ENCODE peak calls at places on chromosomes 12 and 14, in ten cellular contexts. Q, U, I, A, D, R, G, K, V and N are unnamed samples.

GRCh38 chr12:109759595-109759994 is 46.0 kb downstream of the FAM222A start:
- DNase-seq in Q (no peak), U (no peak), I (no peak), A (peak; percentile 62), D (no peak), R (no peak), G (peak; percentile 6), K (no peak), V (no peak), N (no peak)

GRCh38 chr12:56836800-56837663 is 73.9 kb downstream of the HSD17B6 start:
- DNase-seq in Q (no peak), U (no peak), I (no peak), A (no peak), D (no peak), R (no peak), G (no peak), K (no peak), V (no peak), N (no peak)

GRCh38 chr12:26651566-26652188 is 181.3 kb downstream of the ITPR2 start:
- DNase-seq in Q (peak; percentile 21), U (peak; percentile 18), I (peak; percentile 41), A (no peak), D (peak; percentile 77), R (peak; percentile 75), G (peak; percentile 46), K (no peak), V (peak; percentile 45), N (peak; percentile 13)

GRCh38 chr12:24080465-24080864 is 131.0 kb upstream of the SOX5 start:
- DNase-seq in Q (no peak), U (no peak), I (no peak), A (no peak), D (no peak), R (no peak), G (no peak), K (no peak), V (no peak), N (no peak)

GRCh38 chr12:67472551-67472950 is 176.0 kb upstream of the DYRK2 start:
- DNase-seq in Q (no peak), U (no peak), I (no peak), A (no peak), D (no peak), R (no peak), G (no peak), K (no peak), V (no peak), N (no peak)

GRCh38 chr12:79710707-79711483 is 20.1 kb upstream of the PAWR start:
- DNase-seq in Q (no peak), U (no peak), I (no peak), A (no peak), D (no peak), R (no peak), G (no peak), K (peak; percentile 75), V (no peak), N (no peak)

GRCh38 chr12:68028647-68029046 is 39.4 kb downstream of the IFNG-AS1 start:
- DNase-seq in Q (no peak), U (no peak), I (no peak), A (no peak), D (no peak), R (no peak), G (no peak), K (no peak), V (no peak), N (no peak)

GRCh38 chr12:3187846-3188755 is 110.9 kb downstream of the TSPAN9 start:
- DNase-seq in Q (no peak), U (no peak), I (no peak), A (no peak), D (no peak), R (no peak), G (no peak), K (no peak), V (peak; percentile 36), N (no peak)

GRCh38 chr12:52249511-52250047 is 16.5 kb downstream of the KRT7 start:
- DNase-seq in Q (no peak), U (no peak), I (no peak), A (peak; percentile 32), D (no peak), R (no peak), G (no peak), K (no peak), V (no peak), N (no peak)

GRCh38 chr12:120539303-120539702 is 5.1 kb downstream of the RNF10 start:
- DNase-seq in Q (no peak), U (no peak), I (no peak), A (peak; percentile 25), D (no peak), R (peak; percentile 44), G (no peak), K (no peak), V (no peak), N (no peak)

GRCh38 chr12:120538281-120539156 is 4.4 kb downstream of the RNF10 start:
- DNase-seq in Q (no peak), U (no peak), I (no peak), A (peak; percentile 84), D (no peak), R (peak; percentile 90), G (peak; percentile 74), K (no peak), V (peak; percentile 66), N (no peak)

GRCh38 chr12:120534703-120535655 is 823 bp downstream of the RNF10 start:
- DNase-seq in Q (no peak), U (no peak), I (no peak), A (no peak), D (no peak), R (peak; percentile 81), G (peak; percentile 54), K (no peak), V (peak; percentile 45), N (peak; percentile 46)

GRCh38 chr12:120534203-120534702 is at the start of gene RNF10:
- DNase-seq in Q (peak; percentile 68), U (peak; percentile 84), I (peak; percentile 87), A (peak; percentile 87), D (no peak), R (peak; percentile 78), G (peak; percentile 85), K (peak; percentile 92), V (peak; percentile 77), N (peak; percentile 82)

GRCh38 chr12:120536064-120536791 is 2.1 kb downstream of the RNF10 start:
- DNase-seq in Q (no peak), U (no peak), I (no peak), A (peak; percentile 17), D (no peak), R (peak; percentile 39), G (peak; percentile 37), K (no peak), V (peak; percentile 34), N (no peak)
- TF ChIP-seq POLR2AphosphoS5 in Q (no peak), U (no peak), I (peak; percentile 9), A (no peak), D (no peak), R (no peak), G (peak; percentile 4), K (no peak), V (no peak), N (no peak)

DNA sequence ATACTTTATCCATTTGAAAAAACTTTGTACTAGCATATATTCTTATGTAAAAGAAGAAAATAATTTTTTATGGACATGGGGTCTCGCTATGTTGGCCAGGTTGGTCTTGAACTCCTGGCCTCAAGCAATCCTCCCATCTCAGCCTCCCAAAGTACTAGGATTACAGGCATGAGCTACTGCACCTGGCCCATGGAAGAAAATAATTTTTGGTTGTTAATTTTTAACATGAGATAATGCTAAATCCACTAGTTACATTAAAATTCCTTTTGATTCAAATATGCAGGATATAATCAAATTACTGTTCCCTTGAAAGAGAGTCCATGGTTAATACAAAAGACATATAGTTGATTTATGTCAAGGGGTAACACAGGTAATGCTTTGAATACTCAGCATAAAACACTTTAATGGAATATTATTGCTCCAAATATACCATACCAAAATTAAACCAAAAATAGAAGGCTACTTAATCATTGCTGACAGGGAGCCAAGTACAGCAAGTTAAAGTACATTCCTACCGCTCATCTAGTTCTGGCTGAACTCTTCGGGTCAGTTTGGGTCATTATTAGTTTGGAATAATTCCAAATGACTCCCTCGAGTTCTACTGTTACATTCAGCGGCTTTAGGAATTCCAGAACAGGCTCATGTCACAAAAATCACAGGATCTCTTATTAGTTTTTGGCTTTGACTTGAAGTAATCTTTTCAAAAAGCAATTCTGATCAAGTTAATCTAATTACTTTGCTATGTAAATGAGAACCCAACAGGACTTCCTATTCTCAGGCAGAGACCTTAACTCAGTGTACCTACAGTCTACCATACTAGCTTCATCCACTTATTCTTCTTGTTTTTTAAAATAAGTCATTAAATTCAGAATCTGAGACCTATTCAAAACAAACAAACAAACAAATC is 6.1 kb downstream of the SOS2 start:
- DNase-seq in Q (no peak), U (no peak), I (no peak), A (no peak), D (no peak), R (peak; percentile 81), G (no peak), K (no peak), V (no peak), N (no peak)
- TF ChIP-seq POLR2AphosphoS5 in Q (no peak), U (no peak), I (no peak), A (no peak), D (no peak), R (peak; percentile 55), G (no peak), K (no peak), V (no peak), N (no peak)

GRCh38 chr12:124684971-124685688 is 117.7 kb upstream of the NCOR2 start:
- DNase-seq in Q (no peak), U (no peak), I (no peak), A (no peak), D (no peak), R (no peak), G (no peak), K (no peak), V (no peak), N (no peak)
- TF ChIP-seq POLR2AphosphoS5 in Q (no peak), U (no peak), I (no peak), A (peak; percentile 25), D (peak; percentile 42), R (no peak), G (no peak), K (no peak), V (no peak), N (no peak)

GRCh38 chr12:11717533-11717961 is 68.1 kb downstream of the ETV6 start:
- DNase-seq in Q (peak; percentile 75), U (no peak), I (no peak), A (no peak), D (no peak), R (no peak), G (no peak), K (no peak), V (no peak), N (no peak)

GRCh38 chr12:11718105-11718504 is 68.6 kb downstream of the ETV6 start:
- DNase-seq in Q (no peak), U (no peak), I (no peak), A (no peak), D (no peak), R (no peak), G (peak; percentile 27), K (no peak), V (no peak), N (no peak)

GRCh38 chr12:11714626-11715025 is 65.2 kb downstream of the ETV6 start:
- DNase-seq in Q (no peak), U (no peak), I (no peak), A (no peak), D (no peak), R (no peak), G (no peak), K (no peak), V (no peak), N (no peak)

GRCh38 chr12:11718768-11719253 is 69.3 kb downstream of the ETV6 start:
- DNase-seq in Q (no peak), U (no peak), I (no peak), A (peak; percentile 84), D (no peak), R (peak; percentile 73), G (no peak), K (no peak), V (no peak), N (no peak)

GRCh38 chr12:11716794-11717532 is 67.5 kb downstream of the ETV6 start:
- DNase-seq in Q (no peak), U (peak; percentile 88), I (no peak), A (no peak), D (no peak), R (peak; percentile 48), G (peak; percentile 38), K (no peak), V (no peak), N (no peak)
- TF ChIP-seq POLR2AphosphoS5 in Q (no peak), U (peak; percentile 37), I (no peak), A (no peak), D (no peak), R (no peak), G (no peak), K (no peak), V (no peak), N (no peak)